ENCODE peak calls at places on chromosomes 2 and 18, in ten cellular contexts. R, W, Y, F, S, Z, Q, J, H and V are unnamed samples.

GRCh38 chr2:39380525-39381150 is 56.4 kb downstream of the MAP4K3 start:
- DNase-seq in R (peak), W (no peak), Y (peak), F (peak), S (peak), Z (no peak), Q (no peak), J (peak), H (peak), V (no peak)

GRCh38 chr2:21811541-21811940 is 687.8 kb downstream of the TDRD15 start:
- DNase-seq in R (no peak), W (no peak), Y (no peak), F (no peak), S (no peak), Z (no peak), Q (no peak), J (no peak), H (no peak), V (no peak)

GRCh38 chr2:35454966-35455638 is 900.5 kb upstream of the CRIM1 start:
- DNase-seq in R (peak), W (no peak), Y (no peak), F (peak), S (no peak), Z (no peak), Q (no peak), J (no peak), H (no peak), V (no peak)

GRCh38 chr2:235268535-235268934 is 225.3 kb upstream of the AGAP1 start:
- DNase-seq in R (peak), W (no peak), Y (peak), F (peak), S (peak), Z (no peak), Q (no peak), J (peak), H (peak), V (no peak)

GRCh38 chr2:234355052-234355720 is 141.7 kb downstream of the ARL4C start:
- DNase-seq in R (no peak), W (no peak), Y (no peak), F (no peak), S (no peak), Z (no peak), Q (no peak), J (no peak), H (no peak), V (no peak)

GRCh38 chr2:64114063-64114911 is 29.9 kb downstream of the PELI1 start:
- DNase-seq in R (peak), W (peak), Y (peak), F (peak), S (peak), Z (peak), Q (no peak), J (peak), H (peak), V (no peak)

GRCh38 chr2:239288951-239289481 is 111.8 kb downstream of the HDAC4 start:
- DNase-seq in R (no peak), W (no peak), Y (no peak), F (no peak), S (peak), Z (peak), Q (no peak), J (no peak), H (no peak), V (no peak)

GRCh38 chr2:167914969-167915368 is 332.4 kb downstream of the STK39 start:
- DNase-seq in R (no peak), W (no peak), Y (no peak), F (no peak), S (no peak), Z (no peak), Q (no peak), J (no peak), H (no peak), V (no peak)

GRCh38 chr18:45621068-45621511 is 5.8 kb downstream of the SLC14A2 start:
- DNase-seq in R (peak), W (no peak), Y (peak), F (peak), S (peak), Z (peak), Q (peak), J (peak), H (peak), V (peak)

GRCh38 chr2:71934595-71935263 is 212.9 kb downstream of the CYP26B1 start:
- DNase-seq in R (peak), W (peak), Y (peak), F (peak), S (peak), Z (no peak), Q (peak), J (no peak), H (peak), V (no peak)

GRCh38 chr2:210955591-210955990 is 399.2 kb downstream of the CPS1 start:
- DNase-seq in R (peak), W (no peak), Y (no peak), F (peak), S (no peak), Z (no peak), Q (no peak), J (peak), H (peak), V (no peak)

GRCh38 chr2:232230557-232230956 is 148.0 kb upstream of the ALPP start:
- DNase-seq in R (peak), W (no peak), Y (no peak), F (peak), S (no peak), Z (peak), Q (peak), J (peak), H (peak), V (no peak)

GRCh38 chr2:37653093-37653492 is 18.3 kb downstream of the CDC42EP3 start:
- DNase-seq in R (no peak), W (no peak), Y (no peak), F (no peak), S (no peak), Z (peak), Q (no peak), J (no peak), H (no peak), V (no peak)

GRCh38 chr2:121699421-121700328 is 37.0 kb downstream of the NIFK start:
- DNase-seq in R (peak), W (peak), Y (peak), F (peak), S (peak), Z (no peak), Q (peak), J (peak), H (peak), V (no peak)

DNA sequence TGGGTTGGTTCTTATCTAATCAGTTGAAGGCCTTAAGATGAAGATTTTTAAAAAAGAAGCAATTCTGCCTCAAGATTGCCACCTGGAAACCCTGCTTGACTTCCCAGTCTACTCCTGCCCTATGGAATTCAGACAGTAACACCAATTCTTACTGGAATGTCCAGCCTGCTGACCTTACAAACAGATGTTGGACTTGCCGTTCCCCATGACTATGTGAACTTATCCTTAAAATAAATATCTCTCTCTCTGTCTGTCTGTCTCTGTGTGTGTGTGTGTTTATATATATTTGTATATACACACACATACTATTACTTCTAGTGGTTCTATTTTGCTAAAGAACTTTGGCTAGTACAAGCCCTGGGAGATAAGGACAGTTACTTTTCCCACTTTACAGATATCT is 675.3 kb downstream of the SLC4A3 start:
- DNase-seq in R (peak), W (no peak), Y (no peak), F (no peak), S (no peak), Z (no peak), Q (no peak), J (peak), H (no peak), V (no peak)
- TF ChIP-seq CTCF in R (no peak), W (no peak), Y (no peak), F (no peak), S (no peak), Z (no peak), Q (no peak), J (no peak), H (no peak), V (no peak)

DNA sequence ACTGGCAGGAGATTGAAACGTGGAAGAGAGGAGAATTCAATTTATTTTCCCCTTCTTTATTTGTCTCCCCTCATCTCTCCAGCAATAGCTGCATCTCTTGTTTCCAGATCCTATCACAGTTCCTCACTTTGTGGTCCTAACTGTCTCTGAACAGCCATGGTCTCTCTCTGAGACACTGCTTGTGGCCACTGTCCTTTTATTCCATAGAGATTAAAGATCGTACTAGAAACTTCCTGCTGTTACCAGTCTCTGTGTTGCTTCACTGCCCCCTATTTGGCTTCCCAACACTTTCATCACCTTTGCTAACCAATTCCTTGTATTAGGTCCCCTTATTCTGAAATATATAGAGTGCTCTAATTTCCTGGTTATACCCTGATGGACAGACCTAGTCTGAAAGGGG is 48.9 kb upstream of the CAVIN2 start:
- DNase-seq in R (no peak), W (no peak), Y (no peak), F (no peak), S (no peak), Z (no peak), Q (no peak), J (no peak), H (no peak), V (no peak)
- TF ChIP-seq CTCF in R (no peak), W (no peak), Y (no peak), F (no peak), S (no peak), Z (no peak), Q (no peak), J (no peak), H (no peak), V (no peak)

GRCh38 chr2:176619504-176619903 is 350.3 kb downstream of the MTX2 start:
- DNase-seq in R (no peak), W (no peak), Y (no peak), F (no peak), S (no peak), Z (no peak), Q (no peak), J (no peak), H (no peak), V (no peak)

GRCh38 chr2:176626796-176627195 is 357.6 kb downstream of the MTX2 start:
- DNase-seq in R (no peak), W (no peak), Y (no peak), F (no peak), S (no peak), Z (no peak), Q (no peak), J (no peak), H (no peak), V (no peak)

DNA sequence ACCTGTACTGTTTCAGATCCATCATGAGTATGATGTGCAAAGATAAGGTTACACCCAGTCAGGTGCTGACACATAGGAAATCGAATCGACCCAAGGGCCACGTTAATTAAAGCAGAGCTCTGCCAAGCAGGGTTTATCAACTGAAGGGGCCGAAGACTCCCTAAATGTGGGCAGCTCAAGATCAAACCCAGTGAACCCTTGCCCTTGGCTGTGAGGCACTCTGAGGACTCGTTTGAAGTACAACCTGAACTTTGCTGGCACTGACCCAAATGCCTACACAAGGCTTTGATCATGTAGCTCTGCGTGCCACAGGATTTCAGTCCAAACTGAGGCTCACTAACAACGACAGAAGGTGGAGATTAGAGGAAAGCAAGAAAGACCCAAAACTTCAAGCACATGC is 352.1 kb downstream of the MTX2 start:
- DNase-seq in R (no peak), W (no peak), Y (no peak), F (no peak), S (no peak), Z (no peak), Q (no peak), J (no peak), H (no peak), V (no peak)
- TF ChIP-seq CTCF in R (no peak), W (no peak), Y (no peak), F (no peak), S (no peak), Z (no peak), Q (no peak), J (no peak), H (no peak), V (no peak)

GRCh38 chr2:100291152-100291970 is 30.9 kb downstream of the LONRF2 start:
- DNase-seq in R (peak), W (peak), Y (peak), F (peak), S (peak), Z (no peak), Q (no peak), J (peak), H (peak), V (no peak)

GRCh38 chr2:100293341-100294161 is 28.8 kb downstream of the LONRF2 start:
- DNase-seq in R (no peak), W (no peak), Y (no peak), F (no peak), S (no peak), Z (no peak), Q (no peak), J (peak), H (no peak), V (no peak)

GRCh38 chr2:100294162-100294497 is 28.2 kb downstream of the LONRF2 start:
- DNase-seq in R (no peak), W (no peak), Y (no peak), F (no peak), S (no peak), Z (no peak), Q (no peak), J (no peak), H (no peak), V (no peak)

GRCh38 chr2:100290718-100291151 is 31.6 kb downstream of the LONRF2 start:
- DNase-seq in R (no peak), W (no peak), Y (no peak), F (no peak), S (no peak), Z (no peak), Q (no peak), J (no peak), H (no peak), V (no peak)

DNA sequence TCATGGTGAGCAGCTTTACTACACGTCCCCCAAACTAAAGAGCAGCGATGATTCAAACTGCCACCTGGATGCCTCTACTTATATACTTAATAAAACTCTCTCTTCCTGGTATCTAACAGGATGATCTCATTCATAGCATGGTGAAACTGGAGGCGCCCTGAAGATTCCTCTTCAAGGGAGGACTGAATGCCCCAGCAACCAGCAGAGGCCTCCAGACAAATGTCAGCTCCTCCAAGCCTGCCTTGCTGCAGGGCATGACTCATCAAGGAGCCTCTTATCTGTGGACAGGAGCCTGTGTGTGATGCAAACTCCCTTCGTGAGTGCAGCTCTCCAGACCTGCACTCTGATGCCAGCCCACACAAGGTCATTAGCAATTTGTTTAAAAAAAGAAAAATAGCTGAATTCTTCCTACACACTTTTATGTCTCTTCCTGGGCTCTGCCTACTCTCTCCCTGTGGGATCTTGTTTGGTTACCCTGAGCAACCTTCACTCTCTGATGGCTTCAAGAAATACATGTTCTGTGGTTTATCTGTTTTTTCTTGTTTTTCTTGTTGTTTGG is 30.2 kb downstream of the LONRF2 start:
- DNase-seq in R (peak), W (peak), Y (peak), F (peak), S (peak), Z (no peak), Q (no peak), J (peak), H (peak), V (no peak)
- TF ChIP-seq CTCF in R (peak), W (no peak), Y (no peak), F (no peak), S (peak), Z (no peak), Q (no peak), J (peak), H (peak), V (no peak)

DNA sequence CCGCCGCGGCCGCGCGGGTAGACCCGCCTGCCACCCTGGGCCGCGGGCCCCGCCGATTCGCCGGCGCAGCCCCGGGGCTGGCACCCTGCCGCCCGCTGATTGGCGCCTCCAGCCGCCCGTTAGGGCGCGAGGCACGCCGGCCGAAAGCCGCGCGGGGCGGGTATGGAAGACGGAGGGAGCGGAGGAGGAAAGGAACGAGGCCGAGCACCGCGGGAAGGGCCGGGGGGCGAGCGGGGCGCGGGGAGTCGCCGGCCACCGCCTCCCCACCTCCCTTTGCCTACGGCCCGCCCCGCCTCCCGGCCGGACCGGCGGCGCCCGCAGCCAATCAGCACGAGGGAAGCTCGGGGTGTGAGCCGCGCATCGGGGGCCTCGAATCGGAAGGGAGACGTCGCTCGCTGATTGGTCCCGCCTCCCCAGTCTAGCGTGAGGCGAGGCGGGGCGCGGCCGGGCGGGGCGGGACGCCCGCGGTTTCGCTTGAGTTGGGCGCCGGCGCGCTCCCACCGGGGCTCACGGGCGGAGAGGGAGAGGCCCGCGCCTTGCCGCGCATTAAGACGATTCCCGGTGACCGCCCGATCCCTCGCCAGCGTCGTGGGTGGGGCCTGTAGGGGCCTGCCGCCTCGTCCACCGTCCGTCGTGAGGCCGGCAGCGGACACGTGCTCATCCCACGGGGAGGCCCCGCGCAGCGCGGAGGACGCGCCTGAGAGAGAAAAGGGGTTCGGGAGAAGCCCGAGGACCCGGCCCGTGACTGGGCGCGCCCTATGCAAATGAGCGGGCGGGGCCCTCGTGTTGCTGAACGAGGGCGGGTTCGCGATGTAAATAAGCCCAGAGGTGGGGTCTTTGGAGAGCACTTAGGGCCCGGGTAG is 616 bp upstream of the SMAD2 start:
- DNase-seq in R (peak), W (peak), Y (peak), F (peak), S (peak), Z (peak), Q (peak), J (peak), H (peak), V (peak)
- TF ChIP-seq CTCF in R (no peak), W (no peak), Y (no peak), F (no peak), S (no peak), Z (no peak), Q (no peak), J (no peak), H (no peak), V (no peak)

GRCh38 chr18:4130734-4131719 is 324.1 kb downstream of the DLGAP1 start:
- DNase-seq in R (no peak), W (no peak), Y (no peak), F (no peak), S (no peak), Z (no peak), Q (no peak), J (no peak), H (no peak), V (no peak)
- TF ChIP-seq CTCF in R (no peak), W (no peak), Y (no peak), F (no peak), S (no peak), Z (no peak), Q (no peak), J (no peak), H (no peak), V (no peak)